ENCODE peak calls at places on chromosomes 13 and 19, in five cellular contexts. One of them, this sample, is unnamed.

GRCh38 chr13:110062077-110062776 is 244.7 kb downstream of the COL4A1 start:
- DNase-seq in CD8-positive, alpha-beta T cell: no peak
- DNase-seq in brain microvascular endothelial cell: no peak
- DNase-seq in neuronal stem cell: no peak
- DNase-seq in spleen: no peak
- DNase-seq in this sample: no peak

GRCh38 chr13:41061914-41062837 is 867 bp downstream of the WBP4 start:
- DNase-seq in CD8-positive, alpha-beta T cell: no peak
- DNase-seq in brain microvascular endothelial cell: peak
- DNase-seq in neuronal stem cell: no peak
- DNase-seq in spleen: no peak
- DNase-seq in this sample: no peak

GRCh38 chr13:106473174-106473573 is 62.3 kb downstream of the EFNB2 start:
- DNase-seq in spleen: no peak
- DNase-seq in neuronal stem cell: no peak
- DNase-seq in brain microvascular endothelial cell: no peak
- DNase-seq in CD8-positive, alpha-beta T cell: no peak
- DNase-seq in this sample: no peak

GRCh38 chr13:110319774-110320509 is 12.9 kb downstream of the COL4A2 start:
- DNase-seq in spleen: no peak
- DNase-seq in neuronal stem cell: no peak
- DNase-seq in CD8-positive, alpha-beta T cell: no peak
- DNase-seq in brain microvascular endothelial cell: peak
- DNase-seq in this sample: peak

GRCh38 chr13:113442985-113443362 is 10.3 kb downstream of the ADPRHL1 start:
- DNase-seq in brain microvascular endothelial cell: no peak
- DNase-seq in CD8-positive, alpha-beta T cell: no peak
- DNase-seq in spleen: no peak
- DNase-seq in neuronal stem cell: no peak
- DNase-seq in this sample: no peak

GRCh38 chr13:51241720-51242119 is 19.5 kb downstream of the FAM124A start:
- DNase-seq in brain microvascular endothelial cell: no peak
- DNase-seq in spleen: no peak
- DNase-seq in CD8-positive, alpha-beta T cell: no peak
- DNase-seq in neuronal stem cell: no peak
- DNase-seq in this sample: no peak

GRCh38 chr13:30159446-30159839 is 147.9 kb downstream of the KATNAL1 start:
- DNase-seq in brain microvascular endothelial cell: peak
- DNase-seq in neuronal stem cell: no peak
- DNase-seq in spleen: no peak
- DNase-seq in CD8-positive, alpha-beta T cell: no peak
- DNase-seq in this sample: peak

GRCh38 chr19:33681081-33681680 is 59.4 kb downstream of the CHST8 start:
- DNase-seq in CD8-positive, alpha-beta T cell: no peak
- DNase-seq in brain microvascular endothelial cell: no peak
- DNase-seq in neuronal stem cell: no peak
- DNase-seq in spleen: peak
- DNase-seq in this sample: no peak

GRCh38 chr13:30331331-30331771 is 24.0 kb upstream of the KATNAL1 start:
- DNase-seq in spleen: no peak
- DNase-seq in neuronal stem cell: no peak
- DNase-seq in brain microvascular endothelial cell: no peak
- DNase-seq in CD8-positive, alpha-beta T cell: no peak
- DNase-seq in this sample: no peak

GRCh38 chr13:110265682-110266430 is 41.1 kb downstream of the COL4A1 start:
- DNase-seq in neuronal stem cell: no peak
- DNase-seq in brain microvascular endothelial cell: no peak
- DNase-seq in CD8-positive, alpha-beta T cell: no peak
- DNase-seq in spleen: no peak
- DNase-seq in this sample: peak

GRCh38 chr19:3471954-3472655 is 8.2 kb downstream of the SMIM24 start:
- DNase-seq in brain microvascular endothelial cell: no peak
- DNase-seq in spleen: no peak
- DNase-seq in neuronal stem cell: no peak
- DNase-seq in CD8-positive, alpha-beta T cell: peak
- DNase-seq in this sample: no peak

GRCh38 chr13:27053235-27053884 is 118.3 kb downstream of the USP12 start:
- DNase-seq in neuronal stem cell: no peak
- DNase-seq in spleen: no peak
- DNase-seq in brain microvascular endothelial cell: no peak
- DNase-seq in CD8-positive, alpha-beta T cell: no peak
- DNase-seq in this sample: no peak

GRCh38 chr19:2478324-2478755 is 2.4 kb downstream of the GADD45B start:
- DNase-seq in neuronal stem cell: no peak
- DNase-seq in brain microvascular endothelial cell: no peak
- DNase-seq in spleen: peak
- DNase-seq in CD8-positive, alpha-beta T cell: peak
- DNase-seq in this sample: peak

GRCh38 chr13:31088826-31089420 is 72.8 kb downstream of the HSPH1 start:
- DNase-seq in brain microvascular endothelial cell: no peak
- DNase-seq in CD8-positive, alpha-beta T cell: no peak
- DNase-seq in spleen: no peak
- DNase-seq in neuronal stem cell: no peak
- DNase-seq in this sample: no peak

GRCh38 chr13:98957731-98958442 is 20.0 kb downstream of the DOCK9 start:
- DNase-seq in spleen: peak
- DNase-seq in CD8-positive, alpha-beta T cell: no peak
- DNase-seq in neuronal stem cell: no peak
- DNase-seq in brain microvascular endothelial cell: no peak
- DNase-seq in this sample: no peak
- H3K27ac ChIP-seq in spleen: no peak
- H3K27ac ChIP-seq in CD8-positive, alpha-beta T cell: no peak
- H3K27ac ChIP-seq in neuronal stem cell: no peak
- H3K27ac ChIP-seq in brain microvascular endothelial cell: no peak
- H3K27ac ChIP-seq in this sample: no peak

DNA sequence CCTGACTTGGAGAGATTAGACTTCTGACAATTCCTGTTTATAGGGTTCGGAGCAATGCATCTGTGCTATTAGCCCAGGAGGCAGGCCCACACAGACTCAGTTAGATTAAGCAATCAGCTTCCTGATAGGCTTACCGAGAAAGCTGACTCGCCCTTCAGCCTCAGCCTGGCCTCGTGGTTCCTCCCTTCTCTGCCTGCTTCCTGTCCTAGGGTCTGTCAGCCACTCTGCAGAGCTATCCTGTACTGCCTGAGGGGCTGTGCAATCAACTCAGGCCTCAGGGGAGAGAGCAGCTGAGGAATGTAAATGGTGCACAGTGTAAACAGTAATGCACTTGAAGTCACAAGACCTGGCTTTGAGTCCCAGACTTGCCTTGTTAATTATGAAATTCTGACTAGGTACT is 30.7 kb downstream of the HTR2A start:
- DNase-seq in spleen: no peak
- DNase-seq in brain microvascular endothelial cell: peak
- DNase-seq in neuronal stem cell: no peak
- DNase-seq in CD8-positive, alpha-beta T cell: no peak
- DNase-seq in this sample: peak
- H3K27ac ChIP-seq in spleen: no peak
- H3K27ac ChIP-seq in brain microvascular endothelial cell: no peak
- H3K27ac ChIP-seq in neuronal stem cell: no peak
- H3K27ac ChIP-seq in CD8-positive, alpha-beta T cell: no peak
- H3K27ac ChIP-seq in this sample: no peak

GRCh38 chr13:76223999-76224398 is 587.9 kb downstream of the LMO7 start:
- DNase-seq in CD8-positive, alpha-beta T cell: no peak
- DNase-seq in brain microvascular endothelial cell: peak
- DNase-seq in spleen: no peak
- DNase-seq in neuronal stem cell: no peak
- DNase-seq in this sample: no peak
- H3K27ac ChIP-seq in CD8-positive, alpha-beta T cell: no peak
- H3K27ac ChIP-seq in brain microvascular endothelial cell: no peak
- H3K27ac ChIP-seq in spleen: no peak
- H3K27ac ChIP-seq in neuronal stem cell: no peak
- H3K27ac ChIP-seq in this sample: no peak

DNA sequence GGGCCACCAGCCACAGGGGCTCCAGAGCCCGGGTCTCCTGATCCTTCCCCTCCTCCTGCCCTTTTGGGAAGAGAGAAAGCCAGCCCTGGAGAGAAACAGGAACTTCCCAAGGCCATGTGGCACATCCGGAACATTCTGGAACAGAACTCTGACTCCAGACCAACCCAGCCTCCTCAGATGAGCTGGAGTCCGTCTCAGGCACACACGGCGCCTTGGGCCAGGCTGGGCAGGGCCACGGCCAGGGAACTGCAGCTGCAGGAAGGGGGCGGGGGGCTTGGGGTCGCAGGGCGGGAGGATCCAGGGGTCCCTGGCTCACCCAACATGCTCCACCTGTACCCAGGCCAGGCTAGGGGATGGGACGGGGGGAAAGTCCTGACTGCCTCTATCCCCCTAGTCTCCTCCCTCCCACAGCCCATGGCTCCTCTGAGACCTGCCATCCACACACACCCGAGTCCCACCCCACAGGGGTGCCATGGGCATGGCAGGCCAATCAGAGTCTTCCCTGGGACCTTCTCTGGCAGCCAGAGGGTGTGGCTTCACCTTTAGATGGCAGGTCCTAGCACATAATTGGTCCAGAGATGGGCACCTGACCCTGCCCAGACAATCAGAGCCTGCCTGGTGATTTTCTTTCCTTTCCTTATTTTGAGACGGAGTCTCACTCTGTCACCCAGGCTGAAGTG is 22.9 kb downstream of the SBNO2 start:
- DNase-seq in spleen: no peak
- DNase-seq in CD8-positive, alpha-beta T cell: no peak
- DNase-seq in brain microvascular endothelial cell: no peak
- DNase-seq in neuronal stem cell: no peak
- DNase-seq in this sample: peak
- H3K27ac ChIP-seq in spleen: peak
- H3K27ac ChIP-seq in CD8-positive, alpha-beta T cell: no peak
- H3K27ac ChIP-seq in brain microvascular endothelial cell: no peak
- H3K27ac ChIP-seq in neuronal stem cell: no peak
- H3K27ac ChIP-seq in this sample: peak